ENCODE peak calls at places on chromosomes 11 and 22, in four cellular contexts. L is uterus, P is GM23338, U is progenitor cell of endocrine pancreas. G is an unnamed sample.

GRCh38 chr22:31575190-31575589 is 78.9 kb downstream of the SFI1 start:
- DNase-seq in U (no peak), P (no peak), L (peak; percentile 21), G (no peak)

GRCh38 chr22:46010951-46011626 is 34.1 kb upstream of the WNT7B start:
- DNase-seq in U (no peak), P (no peak), L (peak; percentile 28), G (no peak)

GRCh38 chr22:44952863-44953790 is 56.7 kb downstream of the PHF21B start:
- DNase-seq in L (no peak), P (peak; percentile 61), U (no peak), G (no peak)

GRCh38 chr11:57402188-57403066 is 12.0 kb upstream of the PRG2 start:
- DNase-seq in U (no peak), L (no peak), P (no peak), G (no peak)

GRCh38 chr22:24379536-24379935 is 47.9 kb upstream of the ADORA2A start:
- DNase-seq in P (no peak), L (no peak), U (no peak), G (no peak)

GRCh38 chr22:23065069-23065451 is 5.3 kb upstream of the GNAZ start:
- DNase-seq in L (peak; percentile 9), P (no peak), U (peak; percentile 6), G (no peak)

GRCh38 chr11:17641792-17642350 is 77.5 kb upstream of the MYOD1 start:
- DNase-seq in L (no peak), U (no peak), P (no peak), G (no peak)

GRCh38 chr22:46576556-46577351 is 39.3 kb upstream of the CELSR1 start:
- DNase-seq in L (peak; percentile 53), U (peak; percentile 34), P (peak; percentile 75), G (no peak)

GRCh38 chr11:60040109-60040508 is at the start of gene OOSP2:
- DNase-seq in P (no peak), L (no peak), U (no peak), G (no peak)

GRCh38 chr11:70415642-70416395 is 17.5 kb downstream of the CTTN start:
- DNase-seq in U (no peak), P (no peak), L (no peak), G (no peak)

GRCh38 chr11:130219148-130219547 is 59.6 kb downstream of the ST14 start:
- DNase-seq in L (no peak), U (no peak), P (no peak), G (no peak)

GRCh38 chr11:61778920-61779650 is 13.3 kb downstream of the TMEM258 start:
- DNase-seq in L (no peak), U (no peak), P (no peak), G (no peak)

GRCh38 chr22:43828711-43829447 is 16.8 kb upstream of the EFCAB6 start:
- DNase-seq in U (no peak), L (peak; percentile 43), P (peak; percentile 65), G (no peak)

GRCh38 chr11:81869337-81870065 is 864.2 kb downstream of the FAM181B start:
- DNase-seq in P (no peak), U (no peak), L (no peak), G (no peak)

GRCh38 chr22:28116261-28116673 is 197.2 kb upstream of the PITPNB start:
- DNase-seq in U (no peak), P (peak; percentile 27), L (peak; percentile 81), G (no peak)

GRCh38 chr11:67266424-67267187 is at the start of gene GRK2:
- DNase-seq in P (peak; percentile 67), U (no peak), L (peak; percentile 46), G (no peak)

GRCh38 chr11:1099519-1100355 is 25.1 kb downstream of the MUC2 start:
- DNase-seq in U (no peak), L (no peak), P (no peak), G (no peak)

GRCh38 chr11:77082838-77083552 is 16.2 kb downstream of the CAPN5 start:
- DNase-seq in L (peak; percentile 47), U (no peak), P (no peak), G (no peak)

GRCh38 chr22:44360686-44361381 is 48.1 kb upstream of the SHISAL1 start:
- DNase-seq in U (no peak), L (no peak), P (peak; percentile 50), G (no peak)

DNA sequence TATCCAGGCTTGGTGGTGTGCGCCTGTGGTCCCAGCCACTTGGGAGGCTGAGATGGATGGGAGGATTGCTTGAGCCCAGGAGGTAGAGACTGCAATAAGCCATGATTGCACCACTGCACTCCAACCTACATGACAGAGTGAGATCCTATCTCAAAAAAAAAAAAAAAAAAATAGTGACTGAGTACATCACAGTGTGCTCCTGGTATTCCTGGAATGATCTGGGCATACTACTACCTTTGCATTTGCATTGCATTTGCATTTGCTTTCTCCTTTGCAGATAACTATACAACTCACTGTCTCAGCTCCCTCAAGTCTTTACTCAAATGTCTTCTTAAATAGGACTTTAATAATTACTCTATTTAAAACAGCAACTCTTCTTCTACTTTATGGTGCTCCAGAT is 51.8 kb downstream of the DLG2 start:
- DNase-seq in L (no peak), U (no peak), P (peak; percentile 43), G (no peak)
- TF ChIP-seq CTCF in L (no peak), U (no peak), P (no peak), G (no peak)

DNA sequence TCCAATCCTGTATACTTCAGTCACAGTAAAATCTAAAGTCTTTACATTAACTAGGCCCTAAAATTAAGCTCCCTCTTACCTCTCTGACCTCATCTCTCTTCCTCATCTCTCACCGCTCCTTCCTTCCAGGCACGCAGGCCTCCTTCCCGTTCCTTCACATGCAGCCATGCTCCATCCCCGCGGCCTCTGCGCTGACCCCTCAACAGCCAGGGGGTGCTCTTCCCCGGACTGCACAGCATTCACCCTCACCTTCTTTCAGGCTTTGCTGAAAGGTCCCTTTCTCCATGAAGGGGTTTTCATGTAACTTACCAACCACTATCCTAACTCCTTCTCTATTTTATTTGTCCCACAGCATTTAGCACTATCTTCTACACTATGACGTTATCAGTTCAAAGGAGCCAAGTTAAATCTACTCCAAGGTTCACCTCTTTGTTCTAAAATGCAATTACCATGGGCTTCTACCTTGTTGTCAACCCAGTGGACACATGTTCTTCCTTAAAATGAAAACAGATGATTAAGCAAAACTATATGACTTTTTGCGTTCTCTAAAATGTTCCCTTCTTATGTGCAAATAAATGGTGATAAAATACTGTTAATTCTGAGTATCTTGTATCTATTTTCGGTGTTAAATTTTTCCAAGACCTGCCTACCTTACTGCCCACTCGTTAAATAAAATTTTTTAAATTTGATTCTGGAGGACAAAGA is 57.8 kb upstream of the APOA1 start:
- DNase-seq in L (no peak), U (no peak), P (peak; percentile 87), G (no peak)
- TF ChIP-seq CTCF in L (peak; percentile 23), U (peak; percentile 56), P (peak; percentile 86), G (no peak)

DNA sequence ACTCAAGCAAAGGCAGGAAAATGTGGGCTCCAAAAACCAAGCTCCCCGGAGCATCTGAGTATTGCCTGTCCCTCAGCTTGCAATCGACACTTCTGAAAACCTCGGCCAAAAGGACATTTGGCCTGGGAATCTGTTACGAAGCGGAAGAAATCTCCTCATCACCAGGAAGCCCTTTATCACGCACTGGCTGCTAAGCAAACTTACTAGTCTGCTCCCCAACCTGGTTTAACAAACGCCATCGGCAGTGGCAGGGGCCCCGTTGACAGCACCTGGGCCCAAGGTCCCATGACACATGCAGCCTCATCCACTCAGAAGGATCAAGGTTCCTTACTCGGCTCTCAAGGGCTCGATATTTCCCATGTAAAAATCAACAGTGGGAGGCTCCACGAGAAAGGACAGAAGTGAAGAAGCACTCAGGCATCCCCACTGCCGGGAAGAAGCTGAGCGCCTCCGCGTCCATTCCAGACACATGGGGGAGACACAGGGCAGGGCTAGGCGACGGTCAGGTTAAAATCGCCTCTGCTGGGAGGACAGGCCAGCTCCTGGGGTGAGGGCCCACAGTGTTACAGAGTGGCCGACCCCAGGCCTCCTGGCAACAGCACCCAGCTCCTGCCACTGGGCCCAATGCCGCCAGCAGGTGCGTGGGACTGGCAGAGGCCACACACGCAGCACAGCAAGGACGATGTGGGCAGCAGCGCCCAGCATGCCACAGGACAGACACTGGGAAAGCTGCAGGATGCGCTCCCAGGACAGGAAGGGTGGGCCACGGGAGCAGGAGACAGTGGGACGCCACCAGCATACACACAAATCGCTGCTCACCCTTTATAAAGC is 27.1 kb downstream of the BRD1 start:
- DNase-seq in U (no peak), P (no peak), L (no peak), G (no peak)
- TF ChIP-seq CTCF in U (no peak), P (peak; percentile 16), L (no peak), G (no peak)

DNA sequence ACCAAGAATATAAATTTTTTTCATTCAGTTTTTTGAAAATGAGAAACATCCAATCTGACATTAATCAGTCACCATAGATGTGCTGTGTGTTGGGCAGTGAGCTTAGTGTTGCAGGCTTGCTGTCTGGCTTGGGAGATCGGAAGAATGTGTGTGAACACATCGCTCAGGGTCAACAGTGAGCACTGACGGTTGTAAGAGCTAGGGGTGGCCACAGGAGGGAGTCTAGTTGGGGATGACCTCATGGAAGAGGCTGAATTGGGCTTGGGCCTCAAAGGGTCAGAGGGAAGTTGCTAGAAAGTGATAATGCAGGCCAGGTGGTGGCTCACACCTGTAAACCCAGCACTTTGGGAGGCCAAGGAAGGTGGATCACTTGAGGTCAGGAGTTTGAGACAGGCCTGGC is 375.4 kb downstream of the DDX10 start:
- DNase-seq in L (no peak), P (peak; percentile 77), U (no peak), G (no peak)
- TF ChIP-seq CTCF in L (no peak), P (peak; percentile 55), U (peak; percentile 14), G (no peak)

GRCh38 chr11:119880143-119880542 is 151.1 kb upstream of the NECTIN1 start:
- DNase-seq in P (no peak), U (no peak), L (no peak), G (no peak)

GRCh38 chr11:119880873-119881272 is 151.9 kb upstream of the NECTIN1 start:
- DNase-seq in U (no peak), P (no peak), L (no peak), G (no peak)

GRCh38 chr11:119875841-119876600 is 147.0 kb upstream of the NECTIN1 start:
- DNase-seq in P (no peak), L (no peak), U (no peak), G (no peak)

GRCh38 chr11:119876841-119877240 is 147.8 kb upstream of the NECTIN1 start:
- DNase-seq in U (no peak), L (no peak), P (no peak), G (no peak)

GRCh38 chr11:119878990-119879389 is 150.0 kb upstream of the NECTIN1 start:
- DNase-seq in U (no peak), L (no peak), P (no peak), G (no peak)
- TF ChIP-seq CTCF in U (no peak), L (no peak), P (no peak), G (no peak)